ENCODE peak calls at places on chromosome 18, in seven cellular contexts. One of them, this sample, is unnamed.

GRCh38 chr18:35938158-35938557 is 34.3 kb upstream of the RMP24 start:
- DNase-seq in NCI-H748 treated with DMSO at 0.1 percent for 48 hours: no peak
- DNase-seq in foreskin fibroblast: peak
- DNase-seq in right cardiac atrium: no peak
- DNase-seq in activated gamma-delta T cell treated with Interleukin-2 at 50 U/mL for 16 hours: no peak
- DNase-seq in nucleus accumbens: no peak
- DNase-seq in colonic mucosa: no peak
- DNase-seq in this sample: no peak

GRCh38 chr18:79988925-79989361 is 580 bp upstream of the TXNL4A start:
- DNase-seq in NCI-H748 treated with DMSO at 0.1 percent for 48 hours: no peak
- DNase-seq in foreskin fibroblast: peak
- DNase-seq in right cardiac atrium: peak
- DNase-seq in activated gamma-delta T cell treated with Interleukin-2 at 50 U/mL for 16 hours: no peak
- DNase-seq in nucleus accumbens: no peak
- DNase-seq in colonic mucosa: no peak
- DNase-seq in this sample: no peak

GRCh38 chr18:29087616-29088246 is 910.8 kb upstream of the CDH2 start:
- DNase-seq in NCI-H748 treated with DMSO at 0.1 percent for 48 hours: no peak
- DNase-seq in foreskin fibroblast: no peak
- DNase-seq in right cardiac atrium: no peak
- DNase-seq in activated gamma-delta T cell treated with Interleukin-2 at 50 U/mL for 16 hours: no peak
- DNase-seq in nucleus accumbens: no peak
- DNase-seq in colonic mucosa: no peak
- DNase-seq in this sample: no peak

GRCh38 chr18:36335476-36336279 is 38.2 kb downstream of the FHOD3 start:
- DNase-seq in NCI-H748 treated with DMSO at 0.1 percent for 48 hours: no peak
- DNase-seq in foreskin fibroblast: peak
- DNase-seq in right cardiac atrium: no peak
- DNase-seq in activated gamma-delta T cell treated with Interleukin-2 at 50 U/mL for 16 hours: no peak
- DNase-seq in nucleus accumbens: no peak
- DNase-seq in colonic mucosa: no peak
- DNase-seq in this sample: no peak

GRCh38 chr18:62979172-62979571 is 263.8 kb downstream of the PHLPP1 start:
- DNase-seq in NCI-H748 treated with DMSO at 0.1 percent for 48 hours: peak
- DNase-seq in foreskin fibroblast: peak
- DNase-seq in right cardiac atrium: peak
- DNase-seq in activated gamma-delta T cell treated with Interleukin-2 at 50 U/mL for 16 hours: no peak
- DNase-seq in nucleus accumbens: peak
- DNase-seq in colonic mucosa: no peak
- DNase-seq in this sample: peak

GRCh38 chr18:57461652-57462269 is 26.6 kb downstream of the ONECUT2 start:
- DNase-seq in NCI-H748 treated with DMSO at 0.1 percent for 48 hours: no peak
- DNase-seq in foreskin fibroblast: no peak
- DNase-seq in right cardiac atrium: no peak
- DNase-seq in activated gamma-delta T cell treated with Interleukin-2 at 50 U/mL for 16 hours: no peak
- DNase-seq in nucleus accumbens: no peak
- DNase-seq in colonic mucosa: no peak
- DNase-seq in this sample: no peak

GRCh38 chr18:45133246-45133645 is 452.6 kb downstream of the SETBP1 start:
- DNase-seq in NCI-H748 treated with DMSO at 0.1 percent for 48 hours: no peak
- DNase-seq in foreskin fibroblast: no peak
- DNase-seq in right cardiac atrium: no peak
- DNase-seq in activated gamma-delta T cell treated with Interleukin-2 at 50 U/mL for 16 hours: no peak
- DNase-seq in nucleus accumbens: no peak
- DNase-seq in colonic mucosa: no peak
- DNase-seq in this sample: no peak

GRCh38 chr18:45951021-45951714 is 16.0 kb downstream of the EPG5 start:
- DNase-seq in NCI-H748 treated with DMSO at 0.1 percent for 48 hours: no peak
- DNase-seq in foreskin fibroblast: peak
- DNase-seq in right cardiac atrium: peak
- DNase-seq in activated gamma-delta T cell treated with Interleukin-2 at 50 U/mL for 16 hours: no peak
- DNase-seq in nucleus accumbens: no peak
- DNase-seq in colonic mucosa: no peak
- DNase-seq in this sample: no peak

GRCh38 chr18:10670856-10671255 is 145.0 kb downstream of the NAPG start:
- DNase-seq in NCI-H748 treated with DMSO at 0.1 percent for 48 hours: no peak
- DNase-seq in foreskin fibroblast: no peak
- DNase-seq in right cardiac atrium: no peak
- DNase-seq in activated gamma-delta T cell treated with Interleukin-2 at 50 U/mL for 16 hours: no peak
- DNase-seq in nucleus accumbens: no peak
- DNase-seq in colonic mucosa: no peak
- DNase-seq in this sample: no peak

GRCh38 chr18:74562080-74562725 is 27.9 kb downstream of the CNDP1 start:
- DNase-seq in NCI-H748 treated with DMSO at 0.1 percent for 48 hours: no peak
- DNase-seq in foreskin fibroblast: no peak
- DNase-seq in right cardiac atrium: no peak
- DNase-seq in activated gamma-delta T cell treated with Interleukin-2 at 50 U/mL for 16 hours: no peak
- DNase-seq in nucleus accumbens: no peak
- DNase-seq in colonic mucosa: no peak
- DNase-seq in this sample: no peak

GRCh38 chr18:12417687-12418086 is 10.0 kb downstream of the PRELID3A start:
- DNase-seq in NCI-H748 treated with DMSO at 0.1 percent for 48 hours: no peak
- DNase-seq in foreskin fibroblast: no peak
- DNase-seq in right cardiac atrium: no peak
- DNase-seq in activated gamma-delta T cell treated with Interleukin-2 at 50 U/mL for 16 hours: no peak
- DNase-seq in nucleus accumbens: no peak
- DNase-seq in colonic mucosa: no peak
- DNase-seq in this sample: no peak

GRCh38 chr18:48321121-48321520 is 88.1 kb downstream of the ZBTB7C start:
- DNase-seq in NCI-H748 treated with DMSO at 0.1 percent for 48 hours: no peak
- DNase-seq in foreskin fibroblast: no peak
- DNase-seq in right cardiac atrium: no peak
- DNase-seq in activated gamma-delta T cell treated with Interleukin-2 at 50 U/mL for 16 hours: no peak
- DNase-seq in nucleus accumbens: no peak
- DNase-seq in colonic mucosa: no peak
- DNase-seq in this sample: no peak

GRCh38 chr18:40935423-40935822 is 1019.6 kb upstream of the PIK3C3 start:
- DNase-seq in NCI-H748 treated with DMSO at 0.1 percent for 48 hours: no peak
- DNase-seq in foreskin fibroblast: peak
- DNase-seq in right cardiac atrium: no peak
- DNase-seq in activated gamma-delta T cell treated with Interleukin-2 at 50 U/mL for 16 hours: no peak
- DNase-seq in nucleus accumbens: no peak
- DNase-seq in colonic mucosa: no peak
- DNase-seq in this sample: no peak

GRCh38 chr18:79903787-79904356 is 47.6 kb downstream of the SLC66A2 start:
- DNase-seq in NCI-H748 treated with DMSO at 0.1 percent for 48 hours: no peak
- DNase-seq in foreskin fibroblast: no peak
- DNase-seq in right cardiac atrium: peak
- DNase-seq in activated gamma-delta T cell treated with Interleukin-2 at 50 U/mL for 16 hours: no peak
- DNase-seq in nucleus accumbens: no peak
- DNase-seq in colonic mucosa: no peak
- DNase-seq in this sample: no peak

This sample was measured in putamen.